ENCODE peak calls at places on chromosome 2, in six cellular contexts. One of them, this sample, is unnamed. For H3K36me3, the result is how much of the 10 kb centered on the place peaks cover.

GRCh38 chr2:99066602-99067001 is 74.9 kb upstream of the C2orf15 start:
- DNase-seq in IMR-90: peak
- DNase-seq in neuronal stem cell: peak
- DNase-seq in mesendoderm: peak
- DNase-seq in H1: no peak
- DNase-seq in mesenchymal stem cell: peak
- DNase-seq in this sample: peak

GRCh38 chr2:104443137-104443536 is 410.8 kb upstream of the POU3F3 start:
- DNase-seq in IMR-90: no peak
- DNase-seq in neuronal stem cell: no peak
- DNase-seq in mesendoderm: no peak
- DNase-seq in H1: no peak
- DNase-seq in mesenchymal stem cell: no peak
- DNase-seq in this sample: no peak

GRCh38 chr2:50529600-50530218 is 502.2 kb downstream of the NRXN1 start:
- DNase-seq in IMR-90: peak
- DNase-seq in neuronal stem cell: peak
- DNase-seq in mesendoderm: peak
- DNase-seq in H1: no peak
- DNase-seq in mesenchymal stem cell: peak
- DNase-seq in this sample: peak

GRCh38 chr2:199336546-199336945 is 121.2 kb downstream of the SATB2 start:
- DNase-seq in IMR-90: no peak
- DNase-seq in neuronal stem cell: no peak
- DNase-seq in mesendoderm: no peak
- DNase-seq in H1: no peak
- DNase-seq in mesenchymal stem cell: no peak
- DNase-seq in this sample: no peak

GRCh38 chr2:66717491-66717890 is 282.6 kb downstream of the MEIS1 start:
- DNase-seq in IMR-90: peak
- DNase-seq in neuronal stem cell: no peak
- DNase-seq in mesendoderm: no peak
- DNase-seq in H1: no peak
- DNase-seq in mesenchymal stem cell: peak
- DNase-seq in this sample: no peak

GRCh38 chr2:177242136-177242987 is 22.2 kb downstream of the NFE2L2 start:
- DNase-seq in IMR-90: peak
- DNase-seq in neuronal stem cell: no peak
- DNase-seq in mesendoderm: peak
- DNase-seq in H1: no peak
- DNase-seq in mesenchymal stem cell: peak
- DNase-seq in this sample: peak

GRCh38 chr2:18546586-18546985 is 13.9 kb downstream of the RDH14 start:
- DNase-seq in IMR-90: peak
- DNase-seq in neuronal stem cell: no peak
- DNase-seq in mesendoderm: peak
- DNase-seq in H1: no peak
- DNase-seq in mesenchymal stem cell: peak
- DNase-seq in this sample: no peak

GRCh38 chr2:78890940-78891339 is 134.6 kb upstream of the REG3G start:
- DNase-seq in IMR-90: no peak
- DNase-seq in neuronal stem cell: no peak
- DNase-seq in mesendoderm: peak
- DNase-seq in H1: no peak
- DNase-seq in mesenchymal stem cell: no peak
- DNase-seq in this sample: no peak

GRCh38 chr2:157336137-157336721 is 10.6 kb upstream of the ERMN start:
- DNase-seq in IMR-90: peak
- DNase-seq in neuronal stem cell: no peak
- DNase-seq in mesendoderm: peak
- DNase-seq in H1: peak
- DNase-seq in mesenchymal stem cell: peak
- DNase-seq in this sample: peak

GRCh38 chr2:86541282-86541681 is 22.0 kb downstream of the CHMP3 start:
- DNase-seq in IMR-90: no peak
- DNase-seq in neuronal stem cell: no peak
- DNase-seq in mesendoderm: no peak
- DNase-seq in H1: no peak
- DNase-seq in mesenchymal stem cell: no peak
- DNase-seq in this sample: no peak

GRCh38 chr2:99890616-99891259 is 251.7 kb downstream of the AFF3 start:
- DNase-seq in IMR-90: no peak
- DNase-seq in neuronal stem cell: no peak
- DNase-seq in mesendoderm: peak
- DNase-seq in H1: no peak
- DNase-seq in mesenchymal stem cell: no peak
- DNase-seq in this sample: no peak

GRCh38 chr2:134301099-134301970 is 47.5 kb downstream of the MGAT5 start:
- DNase-seq in IMR-90: peak
- DNase-seq in neuronal stem cell: no peak
- DNase-seq in mesendoderm: no peak
- DNase-seq in H1: no peak
- DNase-seq in mesenchymal stem cell: peak
- DNase-seq in this sample: no peak
- H3K23ac ChIP-seq in IMR-90: peak
- H3K23ac ChIP-seq in neuronal stem cell: no peak
- H3K23ac ChIP-seq in mesendoderm: no peak
- H3K23ac ChIP-seq in H1: no peak
- H3K23ac ChIP-seq in mesenchymal stem cell: no peak
- H3K23ac ChIP-seq in this sample: no peak

DNA sequence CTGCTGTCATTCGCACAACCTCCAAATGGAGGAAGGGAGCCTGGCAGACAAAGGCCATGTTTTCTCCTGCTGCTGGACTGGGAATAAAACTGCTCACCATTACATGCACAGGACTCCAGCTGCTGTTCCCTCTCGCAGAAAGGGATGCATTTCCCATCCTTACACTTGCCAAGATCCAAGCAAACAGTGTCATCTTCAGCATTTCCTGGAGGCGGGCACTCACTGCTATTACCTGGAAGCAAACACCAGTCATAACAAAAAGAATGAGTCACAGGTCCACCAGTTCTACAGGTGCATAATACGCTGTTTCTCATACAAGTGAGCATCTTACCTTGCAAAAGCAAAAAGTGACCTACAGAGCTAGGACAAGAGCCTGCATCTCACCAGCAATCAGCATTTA is 22.7 kb downstream of the IAH1 start:
- DNase-seq in IMR-90: no peak
- DNase-seq in neuronal stem cell: no peak
- DNase-seq in mesendoderm: no peak
- DNase-seq in H1: no peak
- DNase-seq in mesenchymal stem cell: no peak
- DNase-seq in this sample: peak
- H3K36me3 ChIP-seq in IMR-90: under half
- H3K36me3 ChIP-seq in neuronal stem cell: under half
- H3K36me3 ChIP-seq in mesendoderm: under half
- H3K36me3 ChIP-seq in H1: under half
- H3K36me3 ChIP-seq in mesenchymal stem cell: under half
- H3K36me3 ChIP-seq in this sample: under half

DNA sequence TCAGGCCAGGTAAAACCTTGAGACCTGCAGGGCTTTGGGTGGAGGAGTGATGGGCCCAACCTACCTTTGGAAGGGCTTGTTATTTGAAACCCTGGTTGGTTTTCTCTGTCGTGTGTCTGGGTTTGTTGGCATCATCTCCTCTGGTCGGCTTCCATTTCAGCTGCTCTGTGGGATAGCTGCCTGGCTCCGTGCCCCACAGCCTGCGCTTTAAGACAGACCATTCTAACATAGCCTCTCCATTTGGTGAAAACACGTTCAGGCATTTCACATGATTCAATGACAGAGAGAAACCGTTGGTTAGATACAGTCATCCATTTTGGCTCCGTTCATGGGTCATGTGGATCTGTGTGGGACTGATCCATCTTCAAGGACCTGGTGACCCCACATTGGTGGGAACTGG is 37.0 kb upstream of the LYPD6B start:
- DNase-seq in IMR-90: no peak
- DNase-seq in neuronal stem cell: no peak
- DNase-seq in mesendoderm: no peak
- DNase-seq in H1: no peak
- DNase-seq in mesenchymal stem cell: no peak
- DNase-seq in this sample: no peak
- H3K18ac ChIP-seq in IMR-90: no peak
- H3K18ac ChIP-seq in neuronal stem cell: no peak
- H3K18ac ChIP-seq in mesendoderm: no peak
- H3K18ac ChIP-seq in H1: no peak
- H3K18ac ChIP-seq in mesenchymal stem cell: no peak
- H3K18ac ChIP-seq in this sample: no peak

DNA sequence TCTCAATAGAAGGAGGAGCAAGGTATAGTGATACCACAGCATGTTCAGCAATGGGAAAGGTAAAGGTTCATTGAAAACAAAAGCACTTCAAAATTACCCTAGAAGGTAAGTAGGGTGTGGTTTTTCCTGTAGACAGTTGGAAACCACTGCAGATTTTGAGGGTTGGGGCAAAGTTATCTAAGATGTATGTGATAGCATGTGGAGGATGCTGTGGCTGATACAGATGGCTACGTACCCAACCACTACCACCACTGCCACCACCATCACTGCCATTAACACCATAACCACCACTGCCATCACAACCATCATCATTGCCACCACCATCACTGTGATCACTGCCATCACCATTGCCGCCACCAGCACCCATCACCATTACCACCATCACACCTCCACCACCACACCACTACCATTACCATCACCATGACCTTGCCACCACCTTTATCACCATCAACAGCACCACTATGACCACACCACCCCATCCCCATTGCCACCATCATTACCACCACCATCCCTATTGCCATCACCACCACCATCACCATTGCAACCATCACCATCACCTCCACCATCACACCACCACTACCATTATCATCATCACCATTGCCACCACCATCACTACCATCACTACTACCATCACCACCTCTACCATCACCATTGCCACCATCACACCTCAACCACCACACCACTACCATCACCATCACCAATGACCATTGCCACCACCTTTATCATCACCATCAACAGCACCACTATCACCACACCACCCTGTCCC is 3.7 kb downstream of the TMSB10 start:
- DNase-seq in IMR-90: no peak
- DNase-seq in neuronal stem cell: no peak
- DNase-seq in mesendoderm: no peak
- DNase-seq in H1: no peak
- DNase-seq in mesenchymal stem cell: no peak
- DNase-seq in this sample: no peak
- H3K23ac ChIP-seq in IMR-90: no peak
- H3K23ac ChIP-seq in neuronal stem cell: peak
- H3K23ac ChIP-seq in mesendoderm: no peak
- H3K23ac ChIP-seq in H1: no peak
- H3K23ac ChIP-seq in mesenchymal stem cell: no peak
- H3K23ac ChIP-seq in this sample: peak

DNA sequence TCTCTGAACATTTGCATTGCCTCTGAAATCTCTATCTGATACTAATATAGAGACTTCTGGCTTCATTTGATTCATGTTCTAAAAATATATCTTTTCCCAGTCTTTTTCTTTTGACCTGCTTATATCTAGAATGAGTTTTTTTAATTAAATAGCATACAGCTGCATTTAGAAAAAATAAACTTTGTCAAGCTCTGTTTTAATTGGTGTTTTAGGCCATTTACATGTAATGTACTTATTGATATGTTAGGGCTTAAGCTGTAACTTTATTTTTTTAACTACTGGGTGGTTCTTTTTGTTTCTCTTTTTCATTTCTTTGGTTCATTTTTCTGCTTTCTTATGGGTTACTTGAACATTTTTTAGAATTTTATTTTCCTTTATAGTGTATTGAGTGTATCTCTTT is 54.9 kb downstream of the CCDC138 start:
- DNase-seq in IMR-90: no peak
- DNase-seq in neuronal stem cell: no peak
- DNase-seq in mesendoderm: no peak
- DNase-seq in H1: no peak
- DNase-seq in mesenchymal stem cell: no peak
- DNase-seq in this sample: no peak
- H3K36me3 ChIP-seq in IMR-90: under half
- H3K36me3 ChIP-seq in neuronal stem cell: under half
- H3K36me3 ChIP-seq in mesendoderm: under half
- H3K36me3 ChIP-seq in H1: under half
- H3K36me3 ChIP-seq in mesenchymal stem cell: under half
- H3K36me3 ChIP-seq in this sample: under half

GRCh38 chr2:135198481-135198880 is 146.4 kb downstream of the RAB3GAP1 start:
- DNase-seq in IMR-90: no peak
- DNase-seq in neuronal stem cell: no peak
- DNase-seq in mesendoderm: no peak
- DNase-seq in H1: no peak
- DNase-seq in mesenchymal stem cell: no peak
- DNase-seq in this sample: no peak
- H3K18ac ChIP-seq in IMR-90: no peak
- H3K18ac ChIP-seq in neuronal stem cell: no peak
- H3K18ac ChIP-seq in mesendoderm: no peak
- H3K18ac ChIP-seq in H1: no peak
- H3K18ac ChIP-seq in mesenchymal stem cell: no peak
- H3K18ac ChIP-seq in this sample: no peak

GRCh38 chr2:70248145-70248809 is at the start of gene TIA1:
- DNase-seq in IMR-90: peak
- DNase-seq in neuronal stem cell: peak
- DNase-seq in mesendoderm: peak
- DNase-seq in H1: peak
- DNase-seq in mesenchymal stem cell: peak
- DNase-seq in this sample: peak
- H3K23ac ChIP-seq in IMR-90: peak
- H3K23ac ChIP-seq in neuronal stem cell: peak
- H3K23ac ChIP-seq in mesendoderm: peak
- H3K23ac ChIP-seq in H1: no peak
- H3K23ac ChIP-seq in mesenchymal stem cell: no peak
- H3K23ac ChIP-seq in this sample: no peak

GRCh38 chr2:27378096-27378808 is 2.3 kb downstream of the ZNF513 start:
- DNase-seq in IMR-90: no peak
- DNase-seq in neuronal stem cell: no peak
- DNase-seq in mesendoderm: no peak
- DNase-seq in H1: peak
- DNase-seq in mesenchymal stem cell: no peak
- DNase-seq in this sample: no peak
- H3K36me3 ChIP-seq in IMR-90: half or more
- H3K36me3 ChIP-seq in neuronal stem cell: half or more
- H3K36me3 ChIP-seq in mesendoderm: under half
- H3K36me3 ChIP-seq in H1: half or more
- H3K36me3 ChIP-seq in mesenchymal stem cell: half or more
- H3K36me3 ChIP-seq in this sample: half or more

This sample was measured in trophoblast cell.